ENCODE peak calls at places on chromosome 13, in six cellular contexts. One of them, this sample, is unnamed.

GRCh38 chr13:101258071-101258470 is 158.2 kb downstream of the NALCN start:
- DNase-seq in endodermal cell: peak
- DNase-seq in fibroblast of pulmonary artery: peak
- DNase-seq in lung: no peak
- DNase-seq in GM23338: peak
- DNase-seq in colonic mucosa: no peak
- DNase-seq in this sample: peak

GRCh38 chr13:100544866-100545683 is 43.5 kb downstream of the GGACT start:
- DNase-seq in endodermal cell: peak
- DNase-seq in fibroblast of pulmonary artery: no peak
- DNase-seq in lung: peak
- DNase-seq in GM23338: no peak
- DNase-seq in colonic mucosa: no peak
- DNase-seq in this sample: no peak

GRCh38 chr13:90483906-90484305 is 863.6 kb upstream of the MIR17HG start:
- DNase-seq in endodermal cell: no peak
- DNase-seq in fibroblast of pulmonary artery: no peak
- DNase-seq in lung: no peak
- DNase-seq in GM23338: no peak
- DNase-seq in colonic mucosa: no peak
- DNase-seq in this sample: no peak

GRCh38 chr13:106104281-106104901 is 431.1 kb downstream of the EFNB2 start:
- DNase-seq in endodermal cell: no peak
- DNase-seq in fibroblast of pulmonary artery: peak
- DNase-seq in lung: no peak
- DNase-seq in GM23338: no peak
- DNase-seq in colonic mucosa: no peak
- DNase-seq in this sample: peak

GRCh38 chr13:110329798-110330461 is 22.8 kb downstream of the COL4A2 start:
- DNase-seq in endodermal cell: no peak
- DNase-seq in fibroblast of pulmonary artery: peak
- DNase-seq in lung: no peak
- DNase-seq in GM23338: no peak
- DNase-seq in colonic mucosa: no peak
- DNase-seq in this sample: no peak

GRCh38 chr13:71290963-71291937 is 575.8 kb downstream of the DACH1 start:
- DNase-seq in endodermal cell: no peak
- DNase-seq in fibroblast of pulmonary artery: peak
- DNase-seq in lung: no peak
- DNase-seq in GM23338: no peak
- DNase-seq in colonic mucosa: no peak
- DNase-seq in this sample: no peak

GRCh38 chr13:77000475-77000874 is 8.6 kb downstream of the CLN5 start:
- DNase-seq in endodermal cell: no peak
- DNase-seq in fibroblast of pulmonary artery: peak
- DNase-seq in lung: no peak
- DNase-seq in GM23338: no peak
- DNase-seq in colonic mucosa: no peak
- DNase-seq in this sample: no peak

GRCh38 chr13:80040219-80040976 is 300.5 kb downstream of the SPRY2 start:
- DNase-seq in endodermal cell: no peak
- DNase-seq in fibroblast of pulmonary artery: peak
- DNase-seq in lung: no peak
- DNase-seq in GM23338: no peak
- DNase-seq in colonic mucosa: peak
- DNase-seq in this sample: peak

GRCh38 chr13:40101708-40102359 is 446.4 kb downstream of the COG6 start:
- DNase-seq in endodermal cell: no peak
- DNase-seq in fibroblast of pulmonary artery: no peak
- DNase-seq in lung: no peak
- DNase-seq in GM23338: no peak
- DNase-seq in colonic mucosa: no peak
- DNase-seq in this sample: no peak

GRCh38 chr13:34942732-34943674 is 933 bp downstream of the NBEA start:
- DNase-seq in endodermal cell: peak
- DNase-seq in fibroblast of pulmonary artery: no peak
- DNase-seq in lung: no peak
- DNase-seq in GM23338: peak
- DNase-seq in colonic mucosa: peak
- DNase-seq in this sample: no peak

GRCh38 chr13:24159921-24160324 is 597 bp upstream of the SPATA13 start:
- DNase-seq in endodermal cell: peak
- DNase-seq in fibroblast of pulmonary artery: no peak
- DNase-seq in lung: no peak
- DNase-seq in GM23338: peak
- DNase-seq in colonic mucosa: no peak
- DNase-seq in this sample: no peak

GRCh38 chr13:92549275-92549674 is 677.3 kb upstream of the GPC6 start:
- DNase-seq in endodermal cell: no peak
- DNase-seq in fibroblast of pulmonary artery: no peak
- DNase-seq in lung: no peak
- DNase-seq in GM23338: no peak
- DNase-seq in colonic mucosa: no peak
- DNase-seq in this sample: no peak

GRCh38 chr13:29761160-29761559 is 89.3 kb downstream of the UBL3 start:
- DNase-seq in endodermal cell: no peak
- DNase-seq in fibroblast of pulmonary artery: no peak
- DNase-seq in lung: no peak
- DNase-seq in GM23338: no peak
- DNase-seq in colonic mucosa: no peak
- DNase-seq in this sample: no peak

GRCh38 chr13:113802090-113802531 is 43.1 kb downstream of the TMEM255B start:
- DNase-seq in endodermal cell: peak
- DNase-seq in fibroblast of pulmonary artery: peak
- DNase-seq in lung: peak
- DNase-seq in GM23338: peak
- DNase-seq in colonic mucosa: peak
- DNase-seq in this sample: no peak

GRCh38 chr13:77810430-77810829 is 108.2 kb downstream of the EDNRB start:
- DNase-seq in endodermal cell: no peak
- DNase-seq in fibroblast of pulmonary artery: peak
- DNase-seq in lung: no peak
- DNase-seq in GM23338: peak
- DNase-seq in colonic mucosa: no peak
- DNase-seq in this sample: no peak

GRCh38 chr13:23020246-23020843 is 160.4 kb upstream of the SGCG start:
- DNase-seq in endodermal cell: peak
- DNase-seq in fibroblast of pulmonary artery: peak
- DNase-seq in lung: no peak
- DNase-seq in GM23338: peak
- DNase-seq in colonic mucosa: peak
- DNase-seq in this sample: peak

GRCh38 chr13:43132228-43132627 is 108.8 kb downstream of the DNAJC15 start:
- DNase-seq in endodermal cell: peak
- DNase-seq in fibroblast of pulmonary artery: peak
- DNase-seq in lung: no peak
- DNase-seq in GM23338: peak
- DNase-seq in colonic mucosa: peak
- DNase-seq in this sample: no peak

GRCh38 chr13:110300090-110300815 is 6.7 kb downstream of the COL4A1 start:
- DNase-seq in endodermal cell: no peak
- DNase-seq in fibroblast of pulmonary artery: no peak
- DNase-seq in lung: no peak
- DNase-seq in GM23338: no peak
- DNase-seq in colonic mucosa: no peak
- DNase-seq in this sample: no peak

GRCh38 chr13:98992355-98992754 is 14.5 kb upstream of the DOCK9 start:
- DNase-seq in endodermal cell: peak
- DNase-seq in fibroblast of pulmonary artery: no peak
- DNase-seq in lung: no peak
- DNase-seq in GM23338: no peak
- DNase-seq in colonic mucosa: no peak
- DNase-seq in this sample: peak

GRCh38 chr13:37602743-37603381 is 4.3 kb upstream of the POSTN start:
- DNase-seq in endodermal cell: no peak
- DNase-seq in fibroblast of pulmonary artery: peak
- DNase-seq in lung: no peak
- DNase-seq in GM23338: no peak
- DNase-seq in colonic mucosa: no peak
- DNase-seq in this sample: no peak
- TF ChIP-seq CTCF in endodermal cell: peak
- TF ChIP-seq CTCF in fibroblast of pulmonary artery: peak
- TF ChIP-seq CTCF in lung: no peak
- TF ChIP-seq CTCF in GM23338: peak
- TF ChIP-seq CTCF in colonic mucosa: peak
- TF ChIP-seq CTCF in this sample: peak

GRCh38 chr13:27960362-27961226 is 8.5 kb downstream of the CDX2 start:
- DNase-seq in endodermal cell: peak
- DNase-seq in fibroblast of pulmonary artery: peak
- DNase-seq in lung: peak
- DNase-seq in GM23338: peak
- DNase-seq in colonic mucosa: peak
- DNase-seq in this sample: no peak

GRCh38 chr13:27962128-27962841 is 6.8 kb downstream of the CDX2 start:
- DNase-seq in endodermal cell: peak
- DNase-seq in fibroblast of pulmonary artery: no peak
- DNase-seq in lung: no peak
- DNase-seq in GM23338: peak
- DNase-seq in colonic mucosa: peak
- DNase-seq in this sample: no peak

GRCh38 chr13:27959976-27960361 is 9.1 kb downstream of the CDX2 start:
- DNase-seq in endodermal cell: no peak
- DNase-seq in fibroblast of pulmonary artery: no peak
- DNase-seq in lung: no peak
- DNase-seq in GM23338: no peak
- DNase-seq in colonic mucosa: no peak
- DNase-seq in this sample: no peak

GRCh38 chr13:27962982-27963381 is 6.1 kb downstream of the CDX2 start:
- DNase-seq in endodermal cell: peak
- DNase-seq in fibroblast of pulmonary artery: no peak
- DNase-seq in lung: no peak
- DNase-seq in GM23338: no peak
- DNase-seq in colonic mucosa: peak
- DNase-seq in this sample: no peak

GRCh38 chr13:27961227-27962085 is 7.7 kb downstream of the CDX2 start:
- DNase-seq in endodermal cell: peak
- DNase-seq in fibroblast of pulmonary artery: no peak
- DNase-seq in lung: no peak
- DNase-seq in GM23338: peak
- DNase-seq in colonic mucosa: peak
- DNase-seq in this sample: no peak
- H3K4me3 ChIP-seq in endodermal cell: no peak
- H3K4me3 ChIP-seq in fibroblast of pulmonary artery: no peak
- H3K4me3 ChIP-seq in lung: no peak
- H3K4me3 ChIP-seq in GM23338: peak
- H3K4me3 ChIP-seq in colonic mucosa: peak
- H3K4me3 ChIP-seq in this sample: no peak

DNA sequence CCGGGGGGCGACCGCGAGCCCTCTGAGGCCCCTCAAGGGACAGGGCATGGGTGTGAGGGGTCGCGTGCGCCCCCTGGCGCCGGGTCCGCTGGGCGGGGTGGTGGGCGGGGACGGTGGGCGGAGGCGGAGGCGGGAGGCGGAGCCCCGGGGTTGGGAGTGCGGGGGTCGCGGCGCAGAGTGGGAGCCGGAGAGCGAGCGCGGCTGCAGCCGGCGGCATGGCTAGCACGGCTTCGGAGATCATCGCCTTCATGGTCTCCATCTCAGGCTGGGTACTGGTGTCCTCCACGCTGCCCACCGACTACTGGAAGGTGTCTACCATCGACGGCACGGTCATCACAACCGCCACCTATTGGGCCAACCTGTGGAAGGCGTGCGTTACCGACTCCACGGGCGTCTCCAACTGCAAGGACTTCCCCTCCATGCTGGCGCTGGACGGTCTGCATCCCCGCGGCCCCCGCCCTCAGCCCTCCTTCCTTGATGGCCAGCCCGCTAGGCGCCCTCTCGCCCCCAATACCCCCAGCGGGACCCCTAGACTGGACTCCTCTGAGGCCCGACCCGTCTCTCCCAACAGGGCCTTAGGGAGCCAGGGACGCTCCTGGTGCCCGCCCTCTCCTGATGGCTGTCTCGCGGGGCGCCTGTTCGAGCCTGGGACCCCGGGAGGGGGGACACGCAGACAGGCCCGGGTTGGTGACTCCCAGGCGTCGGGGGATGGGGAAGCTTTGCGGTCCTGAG is at the start of gene CLDN10:
- DNase-seq in endodermal cell: peak
- DNase-seq in fibroblast of pulmonary artery: no peak
- DNase-seq in lung: no peak
- DNase-seq in GM23338: peak
- DNase-seq in colonic mucosa: peak
- DNase-seq in this sample: no peak
- TF ChIP-seq CTCF in endodermal cell: peak
- TF ChIP-seq CTCF in fibroblast of pulmonary artery: no peak
- TF ChIP-seq CTCF in lung: no peak
- TF ChIP-seq CTCF in GM23338: peak
- TF ChIP-seq CTCF in colonic mucosa: no peak
- TF ChIP-seq CTCF in this sample: peak

GRCh38 chr13:111532111-111532510 is 211.7 kb downstream of the TEX29 start:
- DNase-seq in endodermal cell: no peak
- DNase-seq in fibroblast of pulmonary artery: no peak
- DNase-seq in lung: no peak
- DNase-seq in GM23338: peak
- DNase-seq in colonic mucosa: no peak
- DNase-seq in this sample: no peak
- H3K4me3 ChIP-seq in endodermal cell: no peak
- H3K4me3 ChIP-seq in fibroblast of pulmonary artery: no peak
- H3K4me3 ChIP-seq in lung: no peak
- H3K4me3 ChIP-seq in GM23338: peak
- H3K4me3 ChIP-seq in colonic mucosa: no peak
- H3K4me3 ChIP-seq in this sample: no peak

GRCh38 chr13:84658881-84659661 is 776.8 kb upstream of the SLITRK1 start:
- DNase-seq in endodermal cell: no peak
- DNase-seq in fibroblast of pulmonary artery: no peak
- DNase-seq in lung: no peak
- DNase-seq in GM23338: no peak
- DNase-seq in colonic mucosa: no peak
- DNase-seq in this sample: no peak

GRCh38 chr13:84661718-84662117 is 779.4 kb upstream of the SLITRK1 start:
- DNase-seq in endodermal cell: no peak
- DNase-seq in fibroblast of pulmonary artery: no peak
- DNase-seq in lung: no peak
- DNase-seq in GM23338: no peak
- DNase-seq in colonic mucosa: no peak
- DNase-seq in this sample: no peak

DNA sequence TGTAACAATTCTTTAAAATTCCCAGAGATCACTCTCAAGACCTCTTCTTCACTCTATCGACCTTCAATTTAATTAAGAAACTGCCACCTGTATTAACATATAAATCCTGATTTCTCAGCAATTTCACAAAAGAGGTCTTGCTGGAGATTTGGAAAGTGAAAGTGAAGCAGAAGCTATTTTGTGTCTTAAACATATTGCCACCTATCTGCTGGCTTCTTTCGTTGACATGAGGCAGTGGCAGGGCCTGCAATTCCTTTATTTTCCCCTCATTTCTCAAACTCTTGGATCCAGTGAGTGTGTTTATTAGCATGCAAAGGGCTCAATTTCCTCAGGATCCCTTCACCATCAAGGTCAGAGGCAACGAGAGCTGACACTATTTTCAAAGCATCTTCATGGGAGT is 780.2 kb upstream of the SLITRK1 start:
- DNase-seq in endodermal cell: no peak
- DNase-seq in fibroblast of pulmonary artery: no peak
- DNase-seq in lung: no peak
- DNase-seq in GM23338: no peak
- DNase-seq in colonic mucosa: no peak
- DNase-seq in this sample: no peak
- TF ChIP-seq CTCF in endodermal cell: no peak
- TF ChIP-seq CTCF in fibroblast of pulmonary artery: no peak
- TF ChIP-seq CTCF in lung: no peak
- TF ChIP-seq CTCF in GM23338: no peak
- TF ChIP-seq CTCF in colonic mucosa: no peak
- TF ChIP-seq CTCF in this sample: no peak

This sample was measured in retinal pigment epithelial cell.